ENCODE peak calls at places on chromosome 14, in four cellular contexts. E is heart left ventricle, O is suprapubic skin, A is left ventricle myocardium inferior. W is an unnamed sample. For H3K4me1, the result is how much of the 10 kb centered on the place peaks cover.

GRCh38 chr14:70398280-70398679 is 18.6 kb downstream of the SYNJ2BP start:
- DNase-seq in O (no peak), A (no peak), E (no peak), W (no peak)

GRCh38 chr14:37655418-37655817 is 60.0 kb downstream of the TTC6 start:
- DNase-seq in O (no peak), A (no peak), E (no peak), W (no peak)

GRCh38 chr14:72741836-72742681 is 151.8 kb downstream of the DPF3 start:
- DNase-seq in E (no peak), A (no peak), O (no peak), W (peak)

GRCh38 chr14:71693373-71693772 is 238.9 kb upstream of the RGS6 start:
- DNase-seq in A (no peak), E (no peak), O (no peak), W (no peak)

GRCh38 chr14:97368900-97369564 is 571.9 kb downstream of the VRK1 start:
- DNase-seq in A (no peak), E (no peak), O (no peak), W (no peak)

GRCh38 chr14:70441641-70442040 is 10.3 kb upstream of the ADAM21 start:
- DNase-seq in A (no peak), O (no peak), E (no peak), W (no peak)

GRCh38 chr14:101472518-101472849 is 88.8 kb upstream of the DIO3 start:
- DNase-seq in O (no peak), A (no peak), E (no peak), W (no peak)

GRCh38 chr14:80215756-80216581 is 4.7 kb upstream of the DIO2 start:
- DNase-seq in A (peak), E (peak), O (no peak), W (peak)

GRCh38 chr14:68815288-68816182 is 22.7 kb upstream of the ZFP36L1 start:
- DNase-seq in A (no peak), O (no peak), E (no peak), W (no peak)

GRCh38 chr14:70808402-70809237 is 693 bp downstream of the MAP3K9 start:
- DNase-seq in E (peak), A (peak), O (peak), W (peak)

GRCh38 chr14:68654471-68654941 is 138.4 kb downstream of the ZFP36L1 start:
- DNase-seq in E (no peak), A (no peak), O (no peak), W (peak)

GRCh38 chr14:95725685-95726336 is 11.9 kb upstream of the TCL1A start:
- DNase-seq in A (no peak), E (no peak), O (no peak), W (no peak)

GRCh38 chr14:68795602-68796417 is 2.9 kb upstream of the ZFP36L1 start:
- DNase-seq in O (peak), A (peak), E (peak), W (peak)

GRCh38 chr14:91173221-91173670 is 59.4 kb downstream of the DGLUCY start:
- DNase-seq in E (peak), O (peak), A (peak), W (peak)

GRCh38 chr14:28709571-28710305 is 56.8 kb upstream of the FOXG1 start:
- DNase-seq in A (no peak), O (no peak), E (no peak), W (no peak)

GRCh38 chr14:78933948-78934524 is 763.9 kb downstream of the NRXN3 start:
- DNase-seq in A (no peak), O (no peak), E (no peak), W (no peak)

GRCh38 chr14:68807148-68807600 is 14.3 kb upstream of the ZFP36L1 start:
- DNase-seq in O (no peak), A (peak), E (peak), W (peak)

GRCh38 chr14:41607966-41608663 is 1.4 kb downstream of the LRFN5 start:
- DNase-seq in E (no peak), O (no peak), A (no peak), W (peak)

GRCh38 chr14:23025181-23025788 is 9.4 kb downstream of the PSMB5 start:
- DNase-seq in O (no peak), A (no peak), E (no peak), W (no peak)

GRCh38 chr14:106417224-106418049 is 891.1 kb downstream of the TMEM121 start:
- DNase-seq in O (peak), A (peak), E (peak), W (peak)

GRCh38 chr14:77206877-77207389 is 25.3 kb downstream of the TMEM63C start:
- DNase-seq in E (no peak), O (no peak), A (no peak), W (no peak)

GRCh38 chr14:98826618-98827017 is 445.4 kb downstream of the BCL11B start:
- DNase-seq in O (no peak), A (no peak), E (no peak), W (no peak)

GRCh38 chr14:55332654-55333570 is 61.7 kb downstream of the FBXO34 start:
- DNase-seq in A (no peak), E (no peak), O (no peak), W (no peak)

GRCh38 chr14:50822501-50823042 is 8.4 kb downstream of the NIN start:
- DNase-seq in E (no peak), O (no peak), A (no peak), W (no peak)
- H3K27ac ChIP-seq in E (no peak), O (no peak), A (no peak), W (peak)

GRCh38 chr14:56400426-56400825 is 179.2 kb upstream of the TMEM260 start:
- DNase-seq in E (no peak), O (no peak), A (no peak), W (no peak)
- H3K4me1 ChIP-seq in E (under half), O (under half), A (under half), W (under half)

GRCh38 chr14:52129733-52130132 is 60.9 kb upstream of the NID2 start:
- DNase-seq in O (no peak), A (no peak), E (no peak), W (no peak)

GRCh38 chr14:52125885-52126284 is 57.0 kb upstream of the NID2 start:
- DNase-seq in E (no peak), A (no peak), O (no peak), W (no peak)

GRCh38 chr14:52119030-52119429 is 50.2 kb upstream of the NID2 start:
- DNase-seq in A (no peak), O (no peak), E (no peak), W (peak)

GRCh38 chr14:52121441-52121840 is 52.6 kb upstream of the NID2 start:
- DNase-seq in A (no peak), E (no peak), O (no peak), W (no peak)

GRCh38 chr14:52124791-52125661 is 56.2 kb upstream of the NID2 start:
- DNase-seq in A (no peak), E (no peak), O (no peak), W (no peak)
- H3K27ac ChIP-seq in A (peak), E (peak), O (peak), W (no peak)

GRCh38 chr14:64508215-64508776 is 3.7 kb downstream of the ZBTB1 start:
- DNase-seq in A (no peak), O (no peak), E (no peak), W (no peak)

GRCh38 chr14:64504897-64505771 is 564 bp downstream of the ZBTB1 start:
- DNase-seq in O (peak), A (peak), E (peak), W (peak)

GRCh38 chr14:64509036-64509435 is 4.5 kb downstream of the ZBTB1 start:
- DNase-seq in E (no peak), O (no peak), A (no peak), W (peak)

GRCh38 chr14:64507376-64508156 is 3.0 kb downstream of the ZBTB1 start:
- DNase-seq in A (no peak), E (no peak), O (no peak), W (no peak)

DNA sequence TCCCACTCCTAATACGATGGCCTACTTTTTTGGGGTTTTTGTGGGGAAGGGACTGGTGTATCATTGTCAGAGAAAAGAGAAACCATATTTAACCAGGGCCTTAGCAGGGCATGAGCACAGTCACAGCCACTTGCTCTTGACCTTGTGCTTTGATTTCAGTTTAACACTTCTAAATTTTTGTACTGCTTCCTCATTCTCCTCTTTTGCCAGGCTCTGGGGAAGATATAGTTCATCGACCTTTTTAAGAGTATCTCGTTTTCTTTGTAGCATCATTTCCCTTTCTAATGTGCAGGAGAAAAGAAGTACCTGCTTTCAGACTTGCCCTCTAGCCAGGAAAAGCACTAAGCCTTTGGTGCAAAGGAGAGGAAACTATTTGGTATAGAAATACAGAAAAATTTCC is 2.2 kb downstream of the ZBTB1 start:
- DNase-seq in E (no peak), O (no peak), A (no peak), W (no peak)
- H3K4me1 ChIP-seq in E (half or more), O (half or more), A (half or more), W (under half)

GRCh38 chr14:75725481-75725880 is 64.4 kb downstream of the TTLL5 start:
- DNase-seq in O (no peak), E (no peak), A (peak), W (no peak)
- H3K27ac ChIP-seq in O (no peak), E (peak), A (peak), W (no peak)

DNA sequence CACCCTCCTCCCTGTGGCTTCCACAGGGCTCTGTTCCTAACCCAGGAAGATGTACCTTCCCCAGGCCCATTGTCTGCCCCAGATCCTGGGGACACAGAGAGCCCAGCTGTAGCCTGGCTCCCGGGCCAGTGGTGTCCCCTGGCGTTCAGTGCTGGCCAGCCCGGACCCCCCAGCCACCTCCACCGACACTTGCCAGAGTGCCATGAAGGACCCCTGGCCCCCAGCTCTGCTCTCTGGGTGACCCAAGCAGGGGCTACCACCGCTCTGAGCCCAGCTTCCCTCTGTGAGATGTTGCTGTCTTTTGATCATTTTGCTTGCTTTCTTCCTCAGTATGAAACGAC is 6.2 kb downstream of the INF2 start:
- DNase-seq in O (no peak), E (no peak), A (no peak), W (no peak)
- H3K4me1 ChIP-seq in O (half or more), E (half or more), A (half or more), W (under half)

GRCh38 chr14:51730094-51730493 is 78.4 kb downstream of the FRMD6 start:
- DNase-seq in O (no peak), A (no peak), E (no peak), W (no peak)

GRCh38 chr14:51719970-51720369 is 68.3 kb downstream of the FRMD6 start:
- DNase-seq in E (no peak), A (no peak), O (no peak), W (no peak)

GRCh38 chr14:51726166-51726899 is 74.6 kb downstream of the FRMD6 start:
- DNase-seq in A (no peak), O (no peak), E (no peak), W (no peak)

GRCh38 chr14:51727526-51727925 is 75.8 kb downstream of the FRMD6 start:
- DNase-seq in O (no peak), A (no peak), E (no peak), W (no peak)

GRCh38 chr14:51724650-51725049 is 72.9 kb downstream of the FRMD6 start:
- DNase-seq in O (no peak), E (no peak), A (no peak), W (no peak)
- H3K27ac ChIP-seq in O (no peak), E (no peak), A (no peak), W (no peak)